ENCODE peak calls at places on chromosomes 12 and 14, in eight cellular contexts. One of them, this sample, is unnamed.

GRCh38 chr14:77878783-77879182 is 78.9 kb downstream of the ADCK1 start:
- DNase-seq in stimulated activated CD4-positive, alpha-beta T cell treated with anti-CD3 and anti-CD28 coated beads, Interleukin-12 subunit alpha, Interleukin-12 subunit beta, amount 100 ng/mL, for 4 hours: no peak
- DNase-seq in astrocyte of the spinal cord: no peak
- DNase-seq in EH: no peak
- DNase-seq in fibroblast of mammary gland: no peak
- DNase-seq in RPMI7951: no peak
- DNase-seq in frontal cortex: no peak
- DNase-seq in breast epithelium: no peak
- DNase-seq in this sample: no peak

GRCh38 chr14:34971381-34971780 is 11.4 kb upstream of the SRP54 start:
- DNase-seq in frontal cortex: no peak
- DNase-seq in stimulated activated CD4-positive, alpha-beta T cell treated with anti-CD3 and anti-CD28 coated beads, Interleukin-12 subunit alpha, Interleukin-12 subunit beta, amount 100 ng/mL, for 4 hours: no peak
- DNase-seq in RPMI7951: peak
- DNase-seq in breast epithelium: no peak
- DNase-seq in fibroblast of mammary gland: peak
- DNase-seq in EH: peak
- DNase-seq in astrocyte of the spinal cord: no peak
- DNase-seq in this sample: no peak

GRCh38 chr14:85533821-85534271 is 3.9 kb downstream of the FLRT2 start:
- DNase-seq in stimulated activated CD4-positive, alpha-beta T cell treated with anti-CD3 and anti-CD28 coated beads, Interleukin-12 subunit alpha, Interleukin-12 subunit beta, amount 100 ng/mL, for 4 hours: no peak
- DNase-seq in fibroblast of mammary gland: peak
- DNase-seq in breast epithelium: no peak
- DNase-seq in EH: peak
- DNase-seq in RPMI7951: no peak
- DNase-seq in frontal cortex: peak
- DNase-seq in astrocyte of the spinal cord: peak
- DNase-seq in this sample: peak

GRCh38 chr14:91406451-91406850 is 11.2 kb downstream of the CCDC88C start:
- DNase-seq in frontal cortex: no peak
- DNase-seq in EH: no peak
- DNase-seq in breast epithelium: no peak
- DNase-seq in RPMI7951: no peak
- DNase-seq in stimulated activated CD4-positive, alpha-beta T cell treated with anti-CD3 and anti-CD28 coated beads, Interleukin-12 subunit alpha, Interleukin-12 subunit beta, amount 100 ng/mL, for 4 hours: no peak
- DNase-seq in fibroblast of mammary gland: no peak
- DNase-seq in astrocyte of the spinal cord: no peak
- DNase-seq in this sample: no peak

GRCh38 chr12:54390176-54390667 is 5.7 kb upstream of the ZNF385A start:
- DNase-seq in frontal cortex: no peak
- DNase-seq in stimulated activated CD4-positive, alpha-beta T cell treated with anti-CD3 and anti-CD28 coated beads, Interleukin-12 subunit alpha, Interleukin-12 subunit beta, amount 100 ng/mL, for 4 hours: no peak
- DNase-seq in EH: no peak
- DNase-seq in breast epithelium: no peak
- DNase-seq in RPMI7951: no peak
- DNase-seq in astrocyte of the spinal cord: no peak
- DNase-seq in fibroblast of mammary gland: no peak
- DNase-seq in this sample: no peak

GRCh38 chr12:122835693-122836026 is 403 bp downstream of the HIP1R start:
- DNase-seq in EH: no peak
- DNase-seq in RPMI7951: no peak
- DNase-seq in stimulated activated CD4-positive, alpha-beta T cell treated with anti-CD3 and anti-CD28 coated beads, Interleukin-12 subunit alpha, Interleukin-12 subunit beta, amount 100 ng/mL, for 4 hours: peak
- DNase-seq in astrocyte of the spinal cord: no peak
- DNase-seq in frontal cortex: peak
- DNase-seq in breast epithelium: no peak
- DNase-seq in fibroblast of mammary gland: no peak
- DNase-seq in this sample: no peak

GRCh38 chr12:57815177-57816000 is 3.1 kb downstream of the AVIL start:
- DNase-seq in fibroblast of mammary gland: no peak
- DNase-seq in astrocyte of the spinal cord: no peak
- DNase-seq in breast epithelium: no peak
- DNase-seq in EH: no peak
- DNase-seq in RPMI7951: no peak
- DNase-seq in stimulated activated CD4-positive, alpha-beta T cell treated with anti-CD3 and anti-CD28 coated beads, Interleukin-12 subunit alpha, Interleukin-12 subunit beta, amount 100 ng/mL, for 4 hours: no peak
- DNase-seq in frontal cortex: no peak
- DNase-seq in this sample: no peak

GRCh38 chr12:15670756-15671155 is 118.4 kb downstream of the EPS8 start:
- DNase-seq in EH: no peak
- DNase-seq in frontal cortex: no peak
- DNase-seq in RPMI7951: no peak
- DNase-seq in fibroblast of mammary gland: no peak
- DNase-seq in breast epithelium: no peak
- DNase-seq in astrocyte of the spinal cord: no peak
- DNase-seq in stimulated activated CD4-positive, alpha-beta T cell treated with anti-CD3 and anti-CD28 coated beads, Interleukin-12 subunit alpha, Interleukin-12 subunit beta, amount 100 ng/mL, for 4 hours: no peak
- DNase-seq in this sample: no peak

GRCh38 chr12:86945685-86946196 is 689.5 kb upstream of the MGAT4C start:
- DNase-seq in astrocyte of the spinal cord: no peak
- DNase-seq in EH: no peak
- DNase-seq in stimulated activated CD4-positive, alpha-beta T cell treated with anti-CD3 and anti-CD28 coated beads, Interleukin-12 subunit alpha, Interleukin-12 subunit beta, amount 100 ng/mL, for 4 hours: no peak
- DNase-seq in frontal cortex: no peak
- DNase-seq in RPMI7951: no peak
- DNase-seq in breast epithelium: no peak
- DNase-seq in fibroblast of mammary gland: no peak
- DNase-seq in this sample: no peak

GRCh38 chr14:83163016-83163415 is 1629.4 kb upstream of the SEL1L start:
- DNase-seq in frontal cortex: no peak
- DNase-seq in stimulated activated CD4-positive, alpha-beta T cell treated with anti-CD3 and anti-CD28 coated beads, Interleukin-12 subunit alpha, Interleukin-12 subunit beta, amount 100 ng/mL, for 4 hours: no peak
- DNase-seq in EH: no peak
- DNase-seq in RPMI7951: no peak
- DNase-seq in breast epithelium: no peak
- DNase-seq in fibroblast of mammary gland: no peak
- DNase-seq in astrocyte of the spinal cord: no peak
- DNase-seq in this sample: no peak

GRCh38 chr12:92468358-92469020 is 234.3 kb upstream of the PLEKHG7 start:
- DNase-seq in stimulated activated CD4-positive, alpha-beta T cell treated with anti-CD3 and anti-CD28 coated beads, Interleukin-12 subunit alpha, Interleukin-12 subunit beta, amount 100 ng/mL, for 4 hours: no peak
- DNase-seq in fibroblast of mammary gland: no peak
- DNase-seq in RPMI7951: no peak
- DNase-seq in astrocyte of the spinal cord: no peak
- DNase-seq in frontal cortex: no peak
- DNase-seq in EH: no peak
- DNase-seq in breast epithelium: no peak
- DNase-seq in this sample: no peak

GRCh38 chr12:67069451-67070306 is 199.5 kb upstream of the CAND1 start:
- DNase-seq in EH: peak
- DNase-seq in RPMI7951: peak
- DNase-seq in frontal cortex: peak
- DNase-seq in stimulated activated CD4-positive, alpha-beta T cell treated with anti-CD3 and anti-CD28 coated beads, Interleukin-12 subunit alpha, Interleukin-12 subunit beta, amount 100 ng/mL, for 4 hours: peak
- DNase-seq in breast epithelium: no peak
- DNase-seq in fibroblast of mammary gland: no peak
- DNase-seq in astrocyte of the spinal cord: peak
- DNase-seq in this sample: peak

GRCh38 chr14:99685061-99685995 is 1.2 kb downstream of the CYP46A1 start:
- DNase-seq in breast epithelium: no peak
- DNase-seq in RPMI7951: no peak
- DNase-seq in astrocyte of the spinal cord: no peak
- DNase-seq in frontal cortex: no peak
- DNase-seq in EH: no peak
- DNase-seq in fibroblast of mammary gland: no peak
- DNase-seq in stimulated activated CD4-positive, alpha-beta T cell treated with anti-CD3 and anti-CD28 coated beads, Interleukin-12 subunit alpha, Interleukin-12 subunit beta, amount 100 ng/mL, for 4 hours: no peak
- DNase-seq in this sample: no peak

GRCh38 chr12:75550401-75550851 is 39.0 kb upstream of the KRR1 start:
- DNase-seq in RPMI7951: peak
- DNase-seq in stimulated activated CD4-positive, alpha-beta T cell treated with anti-CD3 and anti-CD28 coated beads, Interleukin-12 subunit alpha, Interleukin-12 subunit beta, amount 100 ng/mL, for 4 hours: no peak
- DNase-seq in frontal cortex: no peak
- DNase-seq in fibroblast of mammary gland: no peak
- DNase-seq in breast epithelium: no peak
- DNase-seq in astrocyte of the spinal cord: no peak
- DNase-seq in EH: peak
- DNase-seq in this sample: no peak

GRCh38 chr12:7108928-7109920 is at the start of gene C1RL:
- DNase-seq in stimulated activated CD4-positive, alpha-beta T cell treated with anti-CD3 and anti-CD28 coated beads, Interleukin-12 subunit alpha, Interleukin-12 subunit beta, amount 100 ng/mL, for 4 hours: peak
- DNase-seq in frontal cortex: no peak
- DNase-seq in breast epithelium: peak
- DNase-seq in fibroblast of mammary gland: peak
- DNase-seq in astrocyte of the spinal cord: peak
- DNase-seq in EH: peak
- DNase-seq in RPMI7951: peak
- DNase-seq in this sample: peak

GRCh38 chr14:90905531-90905930 is 89.3 kb upstream of the TTC7B start:
- DNase-seq in breast epithelium: no peak
- DNase-seq in EH: no peak
- DNase-seq in RPMI7951: no peak
- DNase-seq in fibroblast of mammary gland: no peak
- DNase-seq in stimulated activated CD4-positive, alpha-beta T cell treated with anti-CD3 and anti-CD28 coated beads, Interleukin-12 subunit alpha, Interleukin-12 subunit beta, amount 100 ng/mL, for 4 hours: no peak
- DNase-seq in frontal cortex: no peak
- DNase-seq in astrocyte of the spinal cord: no peak
- DNase-seq in this sample: no peak

GRCh38 chr12:120012067-120012621 is 23.1 kb downstream of the BICDL1 start:
- DNase-seq in RPMI7951: peak
- DNase-seq in fibroblast of mammary gland: peak
- DNase-seq in breast epithelium: no peak
- DNase-seq in frontal cortex: no peak
- DNase-seq in stimulated activated CD4-positive, alpha-beta T cell treated with anti-CD3 and anti-CD28 coated beads, Interleukin-12 subunit alpha, Interleukin-12 subunit beta, amount 100 ng/mL, for 4 hours: peak
- DNase-seq in astrocyte of the spinal cord: no peak
- DNase-seq in EH: peak
- DNase-seq in this sample: no peak

This sample was measured in progenitor cell of endocrine pancreas.